ENCODE peak calls at places on chromosomes 16 and 17, in five cellular contexts. One of them, this sample, is unnamed.

GRCh38 chr17:8076502-8077266 is 10.8 kb downstream of the ALOX12B start:
- DNase-seq in activated T-cell treated with anti-CD3 and anti-CD28 coated beads, Interleukin-2, amount 50 U/mL, for 72 hours: no peak
- DNase-seq in T follicular helper cell: no peak
- DNase-seq in CD4-positive, alpha-beta T cell: no peak
- DNase-seq in thoracic aorta: no peak
- DNase-seq in this sample: no peak

GRCh38 chr17:65485388-65486299 is 75.8 kb downstream of the AXIN2 start:
- DNase-seq in T follicular helper cell: no peak
- DNase-seq in CD4-positive, alpha-beta T cell: no peak
- DNase-seq in thoracic aorta: peak; percentile 79
- DNase-seq in activated T-cell treated with anti-CD3 and anti-CD28 coated beads, Interleukin-2, amount 50 U/mL, for 72 hours: no peak
- DNase-seq in this sample: no peak

GRCh38 chr17:14731591-14731990 is 430.7 kb downstream of the HS3ST3B1 start:
- DNase-seq in T follicular helper cell: no peak
- DNase-seq in thoracic aorta: no peak
- DNase-seq in CD4-positive, alpha-beta T cell: no peak
- DNase-seq in activated T-cell treated with anti-CD3 and anti-CD28 coated beads, Interleukin-2, amount 50 U/mL, for 72 hours: no peak
- DNase-seq in this sample: no peak

GRCh38 chr17:78131172-78132085 is 858 bp downstream of the TMC8 start:
- DNase-seq in T follicular helper cell: no peak
- DNase-seq in thoracic aorta: no peak
- DNase-seq in activated T-cell treated with anti-CD3 and anti-CD28 coated beads, Interleukin-2, amount 50 U/mL, for 72 hours: peak; percentile 69
- DNase-seq in CD4-positive, alpha-beta T cell: no peak
- DNase-seq in this sample: no peak

GRCh38 chr17:73010414-73010813 is 82.1 kb downstream of the SLC39A11 start:
- DNase-seq in CD4-positive, alpha-beta T cell: no peak
- DNase-seq in T follicular helper cell: no peak
- DNase-seq in activated T-cell treated with anti-CD3 and anti-CD28 coated beads, Interleukin-2, amount 50 U/mL, for 72 hours: no peak
- DNase-seq in thoracic aorta: no peak
- DNase-seq in this sample: no peak

GRCh38 chr16:71230122-71230845 is at the start of gene HYDIN:
- DNase-seq in T follicular helper cell: no peak
- DNase-seq in activated T-cell treated with anti-CD3 and anti-CD28 coated beads, Interleukin-2, amount 50 U/mL, for 72 hours: peak; percentile 18
- DNase-seq in CD4-positive, alpha-beta T cell: no peak
- DNase-seq in thoracic aorta: no peak
- DNase-seq in this sample: peak; percentile 8

GRCh38 chr17:46851029-46851741 is at the start of gene WNT9B:
- DNase-seq in activated T-cell treated with anti-CD3 and anti-CD28 coated beads, Interleukin-2, amount 50 U/mL, for 72 hours: peak; percentile 23
- DNase-seq in thoracic aorta: no peak
- DNase-seq in CD4-positive, alpha-beta T cell: no peak
- DNase-seq in T follicular helper cell: no peak
- DNase-seq in this sample: no peak

GRCh38 chr17:50207792-50208567 is 6.5 kb upstream of the COL1A1 start:
- DNase-seq in thoracic aorta: no peak
- DNase-seq in activated T-cell treated with anti-CD3 and anti-CD28 coated beads, Interleukin-2, amount 50 U/mL, for 72 hours: no peak
- DNase-seq in CD4-positive, alpha-beta T cell: no peak
- DNase-seq in T follicular helper cell: no peak
- DNase-seq in this sample: no peak

GRCh38 chr17:63309021-63309420 is 137.1 kb downstream of the CYB561 start:
- DNase-seq in thoracic aorta: no peak
- DNase-seq in T follicular helper cell: no peak
- DNase-seq in CD4-positive, alpha-beta T cell: no peak
- DNase-seq in activated T-cell treated with anti-CD3 and anti-CD28 coated beads, Interleukin-2, amount 50 U/mL, for 72 hours: no peak
- DNase-seq in this sample: no peak

GRCh38 chr16:86283944-86284343 is 226.4 kb upstream of the FOXF1 start:
- DNase-seq in thoracic aorta: no peak
- DNase-seq in T follicular helper cell: no peak
- DNase-seq in activated T-cell treated with anti-CD3 and anti-CD28 coated beads, Interleukin-2, amount 50 U/mL, for 72 hours: no peak
- DNase-seq in CD4-positive, alpha-beta T cell: no peak
- DNase-seq in this sample: no peak

GRCh38 chr17:2034806-2035548 is 5.0 kb downstream of the DPH1 start:
- DNase-seq in CD4-positive, alpha-beta T cell: no peak
- DNase-seq in thoracic aorta: no peak
- DNase-seq in T follicular helper cell: no peak
- DNase-seq in activated T-cell treated with anti-CD3 and anti-CD28 coated beads, Interleukin-2, amount 50 U/mL, for 72 hours: no peak
- DNase-seq in this sample: peak; percentile 65

GRCh38 chr17:82780981-82781893 is 29.4 kb downstream of the TBCD start:
- DNase-seq in T follicular helper cell: no peak
- DNase-seq in activated T-cell treated with anti-CD3 and anti-CD28 coated beads, Interleukin-2, amount 50 U/mL, for 72 hours: no peak
- DNase-seq in CD4-positive, alpha-beta T cell: no peak
- DNase-seq in thoracic aorta: no peak
- DNase-seq in this sample: no peak

GRCh38 chr16:86725401-86725800 is 147.1 kb downstream of the FOXL1 start:
- DNase-seq in activated T-cell treated with anti-CD3 and anti-CD28 coated beads, Interleukin-2, amount 50 U/mL, for 72 hours: no peak
- DNase-seq in CD4-positive, alpha-beta T cell: no peak
- DNase-seq in thoracic aorta: no peak
- DNase-seq in T follicular helper cell: no peak
- DNase-seq in this sample: no peak

GRCh38 chr16:82643136-82643535 is 16.4 kb downstream of the CDH13 start:
- DNase-seq in thoracic aorta: no peak
- DNase-seq in CD4-positive, alpha-beta T cell: no peak
- DNase-seq in activated T-cell treated with anti-CD3 and anti-CD28 coated beads, Interleukin-2, amount 50 U/mL, for 72 hours: no peak
- DNase-seq in T follicular helper cell: no peak
- DNase-seq in this sample: no peak

GRCh38 chr17:3003401-3004149 is 59.8 kb downstream of the OR1D5 start:
- DNase-seq in T follicular helper cell: no peak
- DNase-seq in activated T-cell treated with anti-CD3 and anti-CD28 coated beads, Interleukin-2, amount 50 U/mL, for 72 hours: no peak
- DNase-seq in CD4-positive, alpha-beta T cell: no peak
- DNase-seq in thoracic aorta: no peak
- DNase-seq in this sample: no peak

GRCh38 chr16:52677487-52677886 is 130.5 kb upstream of the TOX3 start:
- DNase-seq in thoracic aorta: no peak
- DNase-seq in CD4-positive, alpha-beta T cell: no peak
- DNase-seq in activated T-cell treated with anti-CD3 and anti-CD28 coated beads, Interleukin-2, amount 50 U/mL, for 72 hours: no peak
- DNase-seq in T follicular helper cell: no peak
- DNase-seq in this sample: no peak

GRCh38 chr17:39916918-39917317 is 1.5 kb downstream of the GSDMB start:
- DNase-seq in thoracic aorta: no peak
- DNase-seq in activated T-cell treated with anti-CD3 and anti-CD28 coated beads, Interleukin-2, amount 50 U/mL, for 72 hours: no peak
- DNase-seq in T follicular helper cell: no peak
- DNase-seq in CD4-positive, alpha-beta T cell: no peak
- DNase-seq in this sample: no peak

GRCh38 chr17:14305785-14306496 is 5.1 kb downstream of the HS3ST3B1 start:
- DNase-seq in CD4-positive, alpha-beta T cell: no peak
- DNase-seq in thoracic aorta: no peak
- DNase-seq in activated T-cell treated with anti-CD3 and anti-CD28 coated beads, Interleukin-2, amount 50 U/mL, for 72 hours: no peak
- DNase-seq in T follicular helper cell: no peak
- DNase-seq in this sample: no peak

GRCh38 chr17:20276430-20276829 is 190.9 kb downstream of the LGALS9B start:
- DNase-seq in CD4-positive, alpha-beta T cell: no peak
- DNase-seq in thoracic aorta: no peak
- DNase-seq in activated T-cell treated with anti-CD3 and anti-CD28 coated beads, Interleukin-2, amount 50 U/mL, for 72 hours: no peak
- DNase-seq in T follicular helper cell: no peak
- DNase-seq in this sample: no peak

GRCh38 chr17:83091257-83092141 is 12.1 kb downstream of the METRNL start:
- DNase-seq in CD4-positive, alpha-beta T cell: no peak
- DNase-seq in thoracic aorta: no peak
- DNase-seq in activated T-cell treated with anti-CD3 and anti-CD28 coated beads, Interleukin-2, amount 50 U/mL, for 72 hours: no peak
- DNase-seq in T follicular helper cell: no peak
- DNase-seq in this sample: no peak

GRCh38 chr17:40724656-40725055 is 21.1 kb upstream of the KRT24 start:
- DNase-seq in activated T-cell treated with anti-CD3 and anti-CD28 coated beads, Interleukin-2, amount 50 U/mL, for 72 hours: no peak
- DNase-seq in CD4-positive, alpha-beta T cell: no peak
- DNase-seq in thoracic aorta: no peak
- DNase-seq in T follicular helper cell: no peak
- DNase-seq in this sample: no peak

GRCh38 chr16:21647562-21648164 is 4.7 kb downstream of the IGSF6 start:
- DNase-seq in thoracic aorta: no peak
- DNase-seq in CD4-positive, alpha-beta T cell: no peak
- DNase-seq in activated T-cell treated with anti-CD3 and anti-CD28 coated beads, Interleukin-2, amount 50 U/mL, for 72 hours: no peak
- DNase-seq in T follicular helper cell: no peak
- DNase-seq in this sample: no peak

GRCh38 chr17:48127371-48128051 is 19.9 kb downstream of the SNX11 start:
- DNase-seq in activated T-cell treated with anti-CD3 and anti-CD28 coated beads, Interleukin-2, amount 50 U/mL, for 72 hours: no peak
- DNase-seq in T follicular helper cell: no peak
- DNase-seq in thoracic aorta: no peak
- DNase-seq in CD4-positive, alpha-beta T cell: no peak
- DNase-seq in this sample: no peak

GRCh38 chr16:10606607-10607006 is 26.2 kb upstream of the EMP2 start:
- DNase-seq in activated T-cell treated with anti-CD3 and anti-CD28 coated beads, Interleukin-2, amount 50 U/mL, for 72 hours: no peak
- DNase-seq in thoracic aorta: no peak
- DNase-seq in CD4-positive, alpha-beta T cell: no peak
- DNase-seq in T follicular helper cell: no peak
- DNase-seq in this sample: no peak

GRCh38 chr16:87382023-87382785 is 1.4 kb downstream of the FBXO31 start:
- DNase-seq in CD4-positive, alpha-beta T cell: no peak
- DNase-seq in T follicular helper cell: no peak
- DNase-seq in thoracic aorta: no peak
- DNase-seq in activated T-cell treated with anti-CD3 and anti-CD28 coated beads, Interleukin-2, amount 50 U/mL, for 72 hours: no peak
- DNase-seq in this sample: no peak

GRCh38 chr16:4369006-4369766 is 2.5 kb upstream of the VASN start:
- DNase-seq in T follicular helper cell: no peak
- DNase-seq in thoracic aorta: peak; percentile 54
- DNase-seq in CD4-positive, alpha-beta T cell: no peak
- DNase-seq in activated T-cell treated with anti-CD3 and anti-CD28 coated beads, Interleukin-2, amount 50 U/mL, for 72 hours: no peak
- DNase-seq in this sample: peak; percentile 63

GRCh38 chr16:89358030-89359005 is 132.0 kb downstream of the ANKRD11 start:
- DNase-seq in activated T-cell treated with anti-CD3 and anti-CD28 coated beads, Interleukin-2, amount 50 U/mL, for 72 hours: peak; percentile 50
- DNase-seq in T follicular helper cell: no peak
- DNase-seq in thoracic aorta: no peak
- DNase-seq in CD4-positive, alpha-beta T cell: peak; percentile 48
- DNase-seq in this sample: no peak

GRCh38 chr17:1515640-1516402 is 591 bp downstream of the INPP5K start:
- DNase-seq in activated T-cell treated with anti-CD3 and anti-CD28 coated beads, Interleukin-2, amount 50 U/mL, for 72 hours: peak; percentile 63
- DNase-seq in thoracic aorta: no peak
- DNase-seq in CD4-positive, alpha-beta T cell: peak; percentile 50
- DNase-seq in T follicular helper cell: peak; percentile 36
- DNase-seq in this sample: peak; percentile 86

GRCh38 chr16:71537643-71538042 is 11.4 kb downstream of the CHST4 start:
- DNase-seq in activated T-cell treated with anti-CD3 and anti-CD28 coated beads, Interleukin-2, amount 50 U/mL, for 72 hours: peak; percentile 31
- DNase-seq in T follicular helper cell: peak; percentile 3
- DNase-seq in thoracic aorta: no peak
- DNase-seq in CD4-positive, alpha-beta T cell: peak; percentile 15
- DNase-seq in this sample: peak; percentile 31